ENCODE peak calls at places on chromosomes 5 and 9, in ten cellular contexts. One of them, this sample, is unnamed.

GRCh38 chr5:34452170-34452828 is 203.8 kb upstream of the RAI14 start:
- DNase-seq in prostate gland: no peak
- DNase-seq in psoas muscle: no peak
- DNase-seq in kidney epithelial cell: no peak
- DNase-seq in cardiac muscle cell: peak; percentile 21
- DNase-seq in thyroid gland: no peak
- DNase-seq in BJ: no peak
- DNase-seq in neural progenitor cell: peak; percentile 64
- DNase-seq in iPS DF 6.9: peak; percentile 58
- DNase-seq in heart right ventricle: no peak
- DNase-seq in this sample: no peak

GRCh38 chr5:149372932-149373331 is 6.2 kb downstream of the IL17B start:
- DNase-seq in BJ: no peak
- DNase-seq in iPS DF 6.9: no peak
- DNase-seq in prostate gland: no peak
- DNase-seq in kidney epithelial cell: no peak
- DNase-seq in psoas muscle: no peak
- DNase-seq in cardiac muscle cell: no peak
- DNase-seq in neural progenitor cell: no peak
- DNase-seq in thyroid gland: no peak
- DNase-seq in heart right ventricle: no peak
- DNase-seq in this sample: no peak

GRCh38 chr5:138463335-138464017 is 1.8 kb upstream of the EGR1 start:
- DNase-seq in kidney epithelial cell: no peak
- DNase-seq in neural progenitor cell: peak; percentile 60
- DNase-seq in iPS DF 6.9: no peak
- DNase-seq in psoas muscle: no peak
- DNase-seq in prostate gland: no peak
- DNase-seq in heart right ventricle: no peak
- DNase-seq in thyroid gland: peak; percentile 56
- DNase-seq in BJ: no peak
- DNase-seq in cardiac muscle cell: peak; percentile 39
- DNase-seq in this sample: peak; percentile 28

GRCh38 chr9:121296213-121297127 is 28.5 kb downstream of the GSN start:
- DNase-seq in cardiac muscle cell: no peak
- DNase-seq in neural progenitor cell: no peak
- DNase-seq in heart right ventricle: no peak
- DNase-seq in iPS DF 6.9: no peak
- DNase-seq in psoas muscle: no peak
- DNase-seq in BJ: no peak
- DNase-seq in kidney epithelial cell: no peak
- DNase-seq in thyroid gland: no peak
- DNase-seq in prostate gland: no peak
- DNase-seq in this sample: no peak

GRCh38 chr5:142547445-142548374 is 138.2 kb downstream of the FGF1 start:
- DNase-seq in prostate gland: no peak
- DNase-seq in heart right ventricle: no peak
- DNase-seq in kidney epithelial cell: no peak
- DNase-seq in iPS DF 6.9: no peak
- DNase-seq in neural progenitor cell: no peak
- DNase-seq in BJ: no peak
- DNase-seq in psoas muscle: no peak
- DNase-seq in cardiac muscle cell: no peak
- DNase-seq in thyroid gland: no peak
- DNase-seq in this sample: no peak

GRCh38 chr5:172071244-172071875 is 64.9 kb upstream of the FBXW11 start:
- DNase-seq in psoas muscle: no peak
- DNase-seq in kidney epithelial cell: no peak
- DNase-seq in heart right ventricle: no peak
- DNase-seq in thyroid gland: no peak
- DNase-seq in prostate gland: no peak
- DNase-seq in cardiac muscle cell: no peak
- DNase-seq in neural progenitor cell: no peak
- DNase-seq in iPS DF 6.9: no peak
- DNase-seq in BJ: no peak
- DNase-seq in this sample: no peak

GRCh38 chr9:110745656-110746055 is 77.1 kb downstream of the MUSK start:
- DNase-seq in iPS DF 6.9: no peak
- DNase-seq in kidney epithelial cell: no peak
- DNase-seq in psoas muscle: peak; percentile 34
- DNase-seq in BJ: no peak
- DNase-seq in prostate gland: peak; percentile 31
- DNase-seq in heart right ventricle: no peak
- DNase-seq in thyroid gland: peak; percentile 66
- DNase-seq in cardiac muscle cell: no peak
- DNase-seq in neural progenitor cell: no peak
- DNase-seq in this sample: no peak

GRCh38 chr9:98654247-98654646 is 54.5 kb downstream of the GABBR2 start:
- DNase-seq in iPS DF 6.9: no peak
- DNase-seq in cardiac muscle cell: no peak
- DNase-seq in thyroid gland: no peak
- DNase-seq in prostate gland: no peak
- DNase-seq in BJ: peak; percentile 70
- DNase-seq in psoas muscle: no peak
- DNase-seq in kidney epithelial cell: no peak
- DNase-seq in neural progenitor cell: no peak
- DNase-seq in heart right ventricle: no peak
- DNase-seq in this sample: no peak

GRCh38 chr5:142860291-142860690 is 90.1 kb downstream of the ARHGAP26 start:
- DNase-seq in iPS DF 6.9: no peak
- DNase-seq in heart right ventricle: no peak
- DNase-seq in prostate gland: no peak
- DNase-seq in kidney epithelial cell: no peak
- DNase-seq in cardiac muscle cell: no peak
- DNase-seq in neural progenitor cell: no peak
- DNase-seq in thyroid gland: no peak
- DNase-seq in psoas muscle: no peak
- DNase-seq in BJ: no peak
- DNase-seq in this sample: no peak

GRCh38 chr9:83266618-83267543 is 203.9 kb upstream of the RASEF start:
- DNase-seq in neural progenitor cell: no peak
- DNase-seq in iPS DF 6.9: no peak
- DNase-seq in BJ: no peak
- DNase-seq in thyroid gland: peak; percentile 73
- DNase-seq in prostate gland: no peak
- DNase-seq in kidney epithelial cell: peak; percentile 37
- DNase-seq in cardiac muscle cell: peak; percentile 37
- DNase-seq in psoas muscle: peak; percentile 18
- DNase-seq in heart right ventricle: peak; percentile 67
- DNase-seq in this sample: peak; percentile 50

DNA sequence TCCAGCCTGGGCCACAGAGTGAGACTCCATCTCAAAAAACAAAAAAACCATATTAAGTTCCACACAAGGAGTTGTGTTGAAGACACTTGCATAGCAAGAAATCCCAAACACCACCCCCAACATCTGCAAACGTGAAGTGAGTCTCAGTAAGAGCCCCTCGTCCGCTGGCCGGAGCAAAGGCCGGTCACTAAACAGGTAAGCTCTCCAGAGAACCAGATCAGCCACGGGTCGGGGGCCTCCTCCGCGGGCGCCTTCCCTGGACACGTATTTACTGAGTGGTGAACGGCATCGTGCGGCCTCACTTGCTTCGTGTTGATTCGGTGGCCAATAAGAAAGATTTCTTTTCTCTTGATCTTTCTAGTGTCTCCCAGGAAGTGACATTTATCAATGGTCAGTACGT is 93.6 kb downstream of the MRPL36 start:
- DNase-seq in thyroid gland: no peak
- DNase-seq in kidney epithelial cell: no peak
- DNase-seq in prostate gland: no peak
- DNase-seq in cardiac muscle cell: no peak
- DNase-seq in heart right ventricle: no peak
- DNase-seq in iPS DF 6.9: no peak
- DNase-seq in BJ: no peak
- DNase-seq in psoas muscle: no peak
- DNase-seq in neural progenitor cell: no peak
- DNase-seq in this sample: no peak
- H3K27me3 ChIP-seq in thyroid gland: no peaks in the 10 kb centered on the region
- H3K27me3 ChIP-seq in kidney epithelial cell: peaks cover 18% of the 10 kb centered on the region
- H3K27me3 ChIP-seq in prostate gland: no peaks in the 10 kb centered on the region
- H3K27me3 ChIP-seq in cardiac muscle cell: no peaks in the 10 kb centered on the region
- H3K27me3 ChIP-seq in heart right ventricle: peaks cover 38% of the 10 kb centered on the region
- H3K27me3 ChIP-seq in iPS DF 6.9: no peaks in the 10 kb centered on the region
- H3K27me3 ChIP-seq in BJ: peaks cover 2% of the 10 kb centered on the region
- H3K27me3 ChIP-seq in psoas muscle: peaks cover 7% of the 10 kb centered on the region
- H3K27me3 ChIP-seq in neural progenitor cell: peaks cover 6% of the 10 kb centered on the region
- H3K27me3 ChIP-seq in this sample: no peaks in the 10 kb centered on the region

GRCh38 chr9:35488566-35489312 is 1.2 kb upstream of the RUSC2 start:
- DNase-seq in iPS DF 6.9: no peak
- DNase-seq in thyroid gland: no peak
- DNase-seq in heart right ventricle: no peak
- DNase-seq in kidney epithelial cell: no peak
- DNase-seq in BJ: no peak
- DNase-seq in cardiac muscle cell: no peak
- DNase-seq in psoas muscle: no peak
- DNase-seq in neural progenitor cell: no peak
- DNase-seq in prostate gland: no peak
- DNase-seq in this sample: peak; percentile 51
- H3K4me3 ChIP-seq in iPS DF 6.9: peak overlapping the region; percentile 71
- H3K4me3 ChIP-seq in thyroid gland: peak overlapping the region; percentile 64
- H3K4me3 ChIP-seq in heart right ventricle: peak overlapping the region; percentile 83
- H3K4me3 ChIP-seq in kidney epithelial cell: peak overlapping the region; percentile 83
- H3K4me3 ChIP-seq in BJ: peak overlapping the region; percentile 96
- H3K4me3 ChIP-seq in cardiac muscle cell: peak overlapping the region; percentile 59
- H3K4me3 ChIP-seq in psoas muscle: peak overlapping the region; percentile 89
- H3K4me3 ChIP-seq in neural progenitor cell: peak overlapping the region; percentile 78
- H3K4me3 ChIP-seq in prostate gland: no peak overlapping the region
- H3K4me3 ChIP-seq in this sample: no peak overlapping the region

DNA sequence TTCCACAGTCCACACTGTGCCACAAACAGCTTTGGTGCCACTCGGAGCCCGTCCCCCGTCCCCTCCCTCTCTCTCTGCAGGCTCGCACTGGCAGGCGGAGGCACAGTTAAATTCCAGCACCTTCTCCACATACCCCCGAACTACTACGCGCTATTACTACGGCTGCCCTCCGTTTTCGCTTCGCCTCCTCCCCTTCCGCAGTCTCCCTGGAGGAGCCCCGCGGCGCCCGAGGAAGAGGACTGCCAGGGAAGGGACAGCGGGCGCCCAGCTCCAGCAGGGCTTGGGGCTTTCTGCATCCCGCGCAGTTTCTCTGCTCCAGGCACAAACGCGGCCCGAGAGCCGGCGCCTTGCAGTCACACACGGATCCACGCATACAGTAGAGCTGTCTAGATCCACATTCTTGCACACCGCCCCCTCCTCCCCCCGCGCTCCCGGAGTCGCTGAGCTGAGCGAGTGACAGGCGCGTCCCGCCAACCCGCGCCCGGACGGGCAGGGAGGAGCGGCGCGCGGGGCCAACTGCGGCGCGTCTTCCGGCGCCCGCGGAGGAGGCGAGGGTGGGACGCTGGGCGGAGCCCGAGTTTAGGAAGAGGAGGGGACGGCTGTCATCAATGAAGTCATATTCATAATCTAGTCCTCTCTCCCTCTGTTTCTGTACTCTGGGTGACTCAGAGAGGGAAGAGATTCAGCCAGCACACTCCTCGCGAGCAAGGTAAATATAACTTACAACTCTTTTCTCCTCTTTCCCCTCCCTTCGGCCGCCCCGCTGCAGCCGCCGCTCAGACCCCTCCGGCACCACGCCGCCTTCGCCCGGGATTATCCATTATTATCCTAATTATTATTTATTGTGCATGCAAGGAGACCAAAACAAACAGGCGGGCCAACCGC is at the start of gene SMARCA2:
- DNase-seq in heart right ventricle: peak; percentile 98
- DNase-seq in prostate gland: peak; percentile 98
- DNase-seq in cardiac muscle cell: peak; percentile 99
- DNase-seq in BJ: peak; percentile 84
- DNase-seq in thyroid gland: peak; percentile 99
- DNase-seq in kidney epithelial cell: peak; percentile 85
- DNase-seq in neural progenitor cell: peak; percentile 93
- DNase-seq in psoas muscle: peak; percentile 99
- DNase-seq in iPS DF 6.9: no peak
- DNase-seq in this sample: peak; percentile 98
- H3K27me3 ChIP-seq in heart right ventricle: no peaks in the 10 kb centered on the region
- H3K27me3 ChIP-seq in prostate gland: no peaks in the 10 kb centered on the region
- H3K27me3 ChIP-seq in cardiac muscle cell: peaks cover 51% of the 10 kb centered on the region
- H3K27me3 ChIP-seq in BJ: no peaks in the 10 kb centered on the region
- H3K27me3 ChIP-seq in thyroid gland: no peaks in the 10 kb centered on the region
- H3K27me3 ChIP-seq in kidney epithelial cell: no peaks in the 10 kb centered on the region
- H3K27me3 ChIP-seq in neural progenitor cell: peaks cover 97% of the 10 kb centered on the region
- H3K27me3 ChIP-seq in psoas muscle: no peaks in the 10 kb centered on the region
- H3K27me3 ChIP-seq in iPS DF 6.9: peaks cover 10% of the 10 kb centered on the region
- H3K27me3 ChIP-seq in this sample: no peaks in the 10 kb centered on the region

DNA sequence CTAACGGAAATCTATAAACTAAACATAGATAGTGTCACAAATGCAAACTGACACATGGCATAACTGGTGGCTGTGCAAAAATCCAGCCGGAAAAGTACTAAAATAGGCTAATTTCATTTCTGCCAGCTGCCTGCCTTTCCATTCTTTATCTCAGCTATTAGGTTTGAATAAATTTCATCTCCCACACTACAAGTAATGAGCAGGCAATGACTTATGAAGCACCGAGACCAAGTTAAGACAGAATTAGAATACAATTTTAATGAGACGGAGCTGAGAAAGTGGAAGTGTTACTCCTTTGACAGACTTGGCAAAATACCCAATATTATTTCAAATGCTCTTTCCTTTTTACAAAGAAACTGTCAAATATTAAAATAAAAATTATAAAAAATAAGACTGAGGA is 258.8 kb upstream of the ZNF608 start:
- DNase-seq in neural progenitor cell: no peak
- DNase-seq in prostate gland: no peak
- DNase-seq in kidney epithelial cell: no peak
- DNase-seq in psoas muscle: no peak
- DNase-seq in heart right ventricle: no peak
- DNase-seq in iPS DF 6.9: no peak
- DNase-seq in BJ: no peak
- DNase-seq in cardiac muscle cell: no peak
- DNase-seq in thyroid gland: no peak
- DNase-seq in this sample: no peak
- H3K4me3 ChIP-seq in neural progenitor cell: no peak overlapping the region
- H3K4me3 ChIP-seq in prostate gland: no peak overlapping the region
- H3K4me3 ChIP-seq in kidney epithelial cell: no peak overlapping the region
- H3K4me3 ChIP-seq in psoas muscle: no peak overlapping the region
- H3K4me3 ChIP-seq in heart right ventricle: no peak overlapping the region
- H3K4me3 ChIP-seq in iPS DF 6.9: no peak overlapping the region
- H3K4me3 ChIP-seq in BJ: no peak overlapping the region
- H3K4me3 ChIP-seq in cardiac muscle cell: no peak overlapping the region
- H3K4me3 ChIP-seq in thyroid gland: no peak overlapping the region
- H3K4me3 ChIP-seq in this sample: no peak overlapping the region

DNA sequence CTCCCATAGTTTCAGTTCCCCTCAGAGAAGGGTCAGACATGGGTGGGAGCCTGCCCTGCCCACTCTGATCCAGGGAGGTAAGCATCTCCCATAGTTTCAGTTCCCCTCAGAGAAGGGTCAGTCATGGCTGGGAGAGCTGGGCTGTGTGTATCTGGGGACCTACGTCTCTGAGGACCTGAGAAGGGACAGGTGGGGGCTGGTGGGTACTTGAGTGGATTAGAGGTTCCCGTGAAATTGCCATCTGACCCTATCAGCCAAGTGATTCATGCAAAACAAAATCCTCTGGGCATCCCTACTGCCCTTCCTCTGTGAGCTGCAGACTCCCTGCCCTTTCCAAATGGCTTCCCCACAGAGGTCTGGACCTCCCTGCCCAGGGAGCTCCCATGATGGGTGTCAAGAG is 3.9 kb downstream of the ENHO start:
- DNase-seq in psoas muscle: no peak
- DNase-seq in neural progenitor cell: no peak
- DNase-seq in prostate gland: no peak
- DNase-seq in cardiac muscle cell: no peak
- DNase-seq in heart right ventricle: no peak
- DNase-seq in kidney epithelial cell: no peak
- DNase-seq in BJ: no peak
- DNase-seq in thyroid gland: no peak
- DNase-seq in iPS DF 6.9: no peak
- DNase-seq in this sample: no peak
- H3K27me3 ChIP-seq in psoas muscle: no peaks in the 10 kb centered on the region
- H3K27me3 ChIP-seq in neural progenitor cell: peaks cover 14% of the 10 kb centered on the region
- H3K27me3 ChIP-seq in prostate gland: no peaks in the 10 kb centered on the region
- H3K27me3 ChIP-seq in cardiac muscle cell: peaks cover 16% of the 10 kb centered on the region
- H3K27me3 ChIP-seq in heart right ventricle: no peaks in the 10 kb centered on the region
- H3K27me3 ChIP-seq in kidney epithelial cell: peaks cover 40% of the 10 kb centered on the region
- H3K27me3 ChIP-seq in BJ: peaks cover 10% of the 10 kb centered on the region
- H3K27me3 ChIP-seq in thyroid gland: no peaks in the 10 kb centered on the region
- H3K27me3 ChIP-seq in iPS DF 6.9: peaks cover 4% of the 10 kb centered on the region
- H3K27me3 ChIP-seq in this sample: no peaks in the 10 kb centered on the region